ENCODE peak calls at places on chromosome 10, in nine cellular contexts. One of them, this sample, is unnamed.

GRCh38 chr10:102113261-102113955 is 6.8 kb downstream of the LDB1 start:
- DNase-seq in lower leg skin: peak; percentile 59
- DNase-seq in AG04450: no peak
- DNase-seq in esophagus squamous epithelium: no peak
- DNase-seq in cardiac fibroblast: no peak
- DNase-seq in stomach: no peak
- DNase-seq in foreskin keratinocyte: peak; percentile 82
- DNase-seq in neural crest cell: no peak
- DNase-seq in B cell: no peak
- DNase-seq in this sample: no peak

GRCh38 chr10:70084189-70084588 is 31.5 kb downstream of the MACROH2A2 start:
- DNase-seq in lower leg skin: no peak
- DNase-seq in AG04450: no peak
- DNase-seq in esophagus squamous epithelium: no peak
- DNase-seq in cardiac fibroblast: no peak
- DNase-seq in stomach: no peak
- DNase-seq in foreskin keratinocyte: no peak
- DNase-seq in neural crest cell: no peak
- DNase-seq in B cell: no peak
- DNase-seq in this sample: no peak

GRCh38 chr10:58278274-58278961 is 9.5 kb downstream of the CISD1 start:
- DNase-seq in lower leg skin: no peak
- DNase-seq in AG04450: no peak
- DNase-seq in esophagus squamous epithelium: no peak
- DNase-seq in cardiac fibroblast: no peak
- DNase-seq in stomach: no peak
- DNase-seq in foreskin keratinocyte: no peak
- DNase-seq in neural crest cell: no peak
- DNase-seq in B cell: no peak
- DNase-seq in this sample: no peak

GRCh38 chr10:46229144-46229563 is 57.6 kb upstream of the ANTXRL start:
- DNase-seq in lower leg skin: no peak
- DNase-seq in AG04450: no peak
- DNase-seq in esophagus squamous epithelium: no peak
- DNase-seq in cardiac fibroblast: peak; percentile 11
- DNase-seq in stomach: peak; percentile 13
- DNase-seq in foreskin keratinocyte: no peak
- DNase-seq in neural crest cell: peak; percentile 48
- DNase-seq in B cell: peak; percentile 33
- DNase-seq in this sample: peak; percentile 75

GRCh38 chr10:27742195-27742925 is 3.3 kb downstream of the MKX start:
- DNase-seq in lower leg skin: peak; percentile 62
- DNase-seq in AG04450: peak; percentile 68
- DNase-seq in esophagus squamous epithelium: no peak
- DNase-seq in cardiac fibroblast: peak; percentile 76
- DNase-seq in stomach: peak; percentile 86
- DNase-seq in foreskin keratinocyte: no peak
- DNase-seq in neural crest cell: peak; percentile 70
- DNase-seq in B cell: no peak
- DNase-seq in this sample: peak; percentile 95

GRCh38 chr10:4650572-4650971 is 175.4 kb upstream of the AKR1E2 start:
- DNase-seq in lower leg skin: peak; percentile 55
- DNase-seq in AG04450: no peak
- DNase-seq in esophagus squamous epithelium: no peak
- DNase-seq in cardiac fibroblast: peak; percentile 56
- DNase-seq in stomach: no peak
- DNase-seq in foreskin keratinocyte: no peak
- DNase-seq in neural crest cell: no peak
- DNase-seq in B cell: no peak
- DNase-seq in this sample: no peak

GRCh38 chr10:83908506-83908905 is 230.8 kb upstream of the GHITM start:
- DNase-seq in lower leg skin: no peak
- DNase-seq in AG04450: no peak
- DNase-seq in esophagus squamous epithelium: no peak
- DNase-seq in cardiac fibroblast: no peak
- DNase-seq in stomach: no peak
- DNase-seq in foreskin keratinocyte: no peak
- DNase-seq in neural crest cell: no peak
- DNase-seq in B cell: no peak
- DNase-seq in this sample: no peak

GRCh38 chr10:127012769-127013152 is 107.5 kb downstream of the DOCK1 start:
- DNase-seq in lower leg skin: peak; percentile 69
- DNase-seq in AG04450: no peak
- DNase-seq in esophagus squamous epithelium: no peak
- DNase-seq in cardiac fibroblast: no peak
- DNase-seq in stomach: peak; percentile 94
- DNase-seq in foreskin keratinocyte: peak; percentile 68
- DNase-seq in neural crest cell: no peak
- DNase-seq in B cell: no peak
- DNase-seq in this sample: no peak

GRCh38 chr10:99337261-99337905 is 8.2 kb downstream of the CNNM1 start:
- DNase-seq in lower leg skin: no peak
- DNase-seq in AG04450: no peak
- DNase-seq in esophagus squamous epithelium: no peak
- DNase-seq in cardiac fibroblast: no peak
- DNase-seq in stomach: no peak
- DNase-seq in foreskin keratinocyte: no peak
- DNase-seq in neural crest cell: no peak
- DNase-seq in B cell: no peak
- DNase-seq in this sample: no peak

GRCh38 chr10:72338180-72338579 is 16.5 kb downstream of the DNAJB12 start:
- DNase-seq in lower leg skin: no peak
- DNase-seq in AG04450: no peak
- DNase-seq in esophagus squamous epithelium: no peak
- DNase-seq in cardiac fibroblast: no peak
- DNase-seq in stomach: no peak
- DNase-seq in foreskin keratinocyte: no peak
- DNase-seq in neural crest cell: no peak
- DNase-seq in B cell: no peak
- DNase-seq in this sample: no peak

GRCh38 chr10:116728526-116729096 is 13.8 kb downstream of the HSPA12A start:
- DNase-seq in lower leg skin: no peak
- DNase-seq in AG04450: no peak
- DNase-seq in esophagus squamous epithelium: no peak
- DNase-seq in cardiac fibroblast: peak; percentile 32
- DNase-seq in stomach: no peak
- DNase-seq in foreskin keratinocyte: no peak
- DNase-seq in neural crest cell: no peak
- DNase-seq in B cell: no peak
- DNase-seq in this sample: no peak

GRCh38 chr10:132861884-132862461 is 76.0 kb upstream of the NKX6-2 start:
- DNase-seq in lower leg skin: no peak
- DNase-seq in AG04450: no peak
- DNase-seq in esophagus squamous epithelium: no peak
- DNase-seq in cardiac fibroblast: no peak
- DNase-seq in stomach: no peak
- DNase-seq in foreskin keratinocyte: no peak
- DNase-seq in neural crest cell: no peak
- DNase-seq in B cell: no peak
- DNase-seq in this sample: no peak

GRCh38 chr10:60282771-60283353 is 106.8 kb downstream of the ANK3 start:
- DNase-seq in lower leg skin: no peak
- DNase-seq in AG04450: no peak
- DNase-seq in esophagus squamous epithelium: no peak
- DNase-seq in cardiac fibroblast: peak; percentile 91
- DNase-seq in stomach: no peak
- DNase-seq in foreskin keratinocyte: peak; percentile 29
- DNase-seq in neural crest cell: no peak
- DNase-seq in B cell: peak; percentile 73
- DNase-seq in this sample: no peak

DNA sequence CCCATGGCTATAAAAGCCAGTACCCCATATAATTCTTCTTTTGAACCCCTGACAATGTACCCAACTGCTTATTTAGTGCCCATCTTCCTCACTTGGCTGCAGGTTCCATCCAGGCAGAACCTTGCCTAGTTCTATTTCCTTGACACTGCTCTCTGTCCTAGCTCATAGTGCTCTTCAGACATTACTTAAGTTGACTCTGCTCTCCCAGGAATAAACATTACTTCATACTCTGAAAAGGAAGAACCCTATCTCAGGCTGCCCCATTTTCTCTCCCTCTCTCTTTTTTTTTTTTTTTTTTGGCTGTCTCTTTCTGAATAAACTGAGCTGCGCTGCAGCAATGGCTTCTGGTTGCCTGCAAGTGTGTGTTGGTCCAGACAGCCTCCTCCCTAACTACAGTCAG is 21.0 kb downstream of the ACTA2 start:
- DNase-seq in lower leg skin: no peak
- DNase-seq in AG04450: no peak
- DNase-seq in esophagus squamous epithelium: no peak
- DNase-seq in cardiac fibroblast: peak; percentile 28
- DNase-seq in stomach: no peak
- DNase-seq in foreskin keratinocyte: no peak
- DNase-seq in neural crest cell: no peak
- DNase-seq in B cell: no peak
- DNase-seq in this sample: no peak
- TF ChIP-seq CTCF in lower leg skin: no peak
- TF ChIP-seq CTCF in AG04450: no peak
- TF ChIP-seq CTCF in esophagus squamous epithelium: no peak
- TF ChIP-seq CTCF in cardiac fibroblast: no peak
- TF ChIP-seq CTCF in stomach: no peak
- TF ChIP-seq CTCF in foreskin keratinocyte: no peak
- TF ChIP-seq CTCF in neural crest cell: no peak
- TF ChIP-seq CTCF in B cell: no peak
- TF ChIP-seq CTCF in this sample: no peak

DNA sequence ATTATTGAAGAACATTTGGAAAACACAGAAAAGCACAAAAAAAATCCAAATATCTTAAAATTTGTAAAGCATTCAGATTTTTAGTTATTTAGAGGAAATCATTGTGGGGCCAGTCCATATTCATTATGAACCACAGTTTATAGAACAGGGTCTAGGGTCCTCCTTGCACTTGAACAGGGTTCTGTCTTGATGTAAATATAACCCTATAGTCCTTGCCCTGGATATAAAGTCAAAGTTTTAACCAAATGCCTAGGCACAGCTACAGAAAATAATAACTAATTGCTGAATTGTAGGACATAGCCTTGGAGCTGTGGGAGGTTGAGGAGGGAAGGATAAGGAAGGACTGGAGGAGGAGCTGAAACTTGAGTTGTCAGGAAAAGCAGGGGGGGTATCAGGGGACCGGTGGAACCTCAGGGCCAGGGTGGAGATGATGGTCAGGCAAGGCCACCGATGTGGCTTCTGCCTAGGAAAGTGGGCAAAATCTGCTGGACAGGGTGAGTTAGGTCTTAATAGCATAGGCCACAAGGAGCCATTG is 25.7 kb downstream of the CASP7 start:
- DNase-seq in lower leg skin: no peak
- DNase-seq in AG04450: no peak
- DNase-seq in esophagus squamous epithelium: no peak
- DNase-seq in cardiac fibroblast: no peak
- DNase-seq in stomach: no peak
- DNase-seq in foreskin keratinocyte: no peak
- DNase-seq in neural crest cell: no peak
- DNase-seq in B cell: no peak
- DNase-seq in this sample: no peak
- TF ChIP-seq CTCF in lower leg skin: no peak
- TF ChIP-seq CTCF in AG04450: no peak
- TF ChIP-seq CTCF in esophagus squamous epithelium: no peak
- TF ChIP-seq CTCF in cardiac fibroblast: no peak
- TF ChIP-seq CTCF in stomach: no peak
- TF ChIP-seq CTCF in foreskin keratinocyte: no peak
- TF ChIP-seq CTCF in neural crest cell: no peak
- TF ChIP-seq CTCF in B cell: peak; percentile 25
- TF ChIP-seq CTCF in this sample: no peak

GRCh38 chr10:128855656-128856428 is 611.2 kb upstream of the MGMT start:
- DNase-seq in lower leg skin: no peak
- DNase-seq in AG04450: no peak
- DNase-seq in esophagus squamous epithelium: no peak
- DNase-seq in cardiac fibroblast: no peak
- DNase-seq in stomach: no peak
- DNase-seq in foreskin keratinocyte: no peak
- DNase-seq in neural crest cell: no peak
- DNase-seq in B cell: no peak
- DNase-seq in this sample: peak; percentile 49

GRCh38 chr10:128860574-128860973 is 606.5 kb upstream of the MGMT start:
- DNase-seq in lower leg skin: peak; percentile 7
- DNase-seq in AG04450: no peak
- DNase-seq in esophagus squamous epithelium: no peak
- DNase-seq in cardiac fibroblast: no peak
- DNase-seq in stomach: no peak
- DNase-seq in foreskin keratinocyte: no peak
- DNase-seq in neural crest cell: no peak
- DNase-seq in B cell: no peak
- DNase-seq in this sample: peak; percentile 60

GRCh38 chr10:128861018-128861565 is 605.9 kb upstream of the MGMT start:
- DNase-seq in lower leg skin: peak; percentile 5
- DNase-seq in AG04450: no peak
- DNase-seq in esophagus squamous epithelium: no peak
- DNase-seq in cardiac fibroblast: no peak
- DNase-seq in stomach: no peak
- DNase-seq in foreskin keratinocyte: no peak
- DNase-seq in neural crest cell: no peak
- DNase-seq in B cell: no peak
- DNase-seq in this sample: peak; percentile 75

GRCh38 chr10:128863411-128863810 is 603.6 kb upstream of the MGMT start:
- DNase-seq in lower leg skin: peak; percentile 12
- DNase-seq in AG04450: no peak
- DNase-seq in esophagus squamous epithelium: no peak
- DNase-seq in cardiac fibroblast: no peak
- DNase-seq in stomach: no peak
- DNase-seq in foreskin keratinocyte: no peak
- DNase-seq in neural crest cell: no peak
- DNase-seq in B cell: no peak
- DNase-seq in this sample: no peak

DNA sequence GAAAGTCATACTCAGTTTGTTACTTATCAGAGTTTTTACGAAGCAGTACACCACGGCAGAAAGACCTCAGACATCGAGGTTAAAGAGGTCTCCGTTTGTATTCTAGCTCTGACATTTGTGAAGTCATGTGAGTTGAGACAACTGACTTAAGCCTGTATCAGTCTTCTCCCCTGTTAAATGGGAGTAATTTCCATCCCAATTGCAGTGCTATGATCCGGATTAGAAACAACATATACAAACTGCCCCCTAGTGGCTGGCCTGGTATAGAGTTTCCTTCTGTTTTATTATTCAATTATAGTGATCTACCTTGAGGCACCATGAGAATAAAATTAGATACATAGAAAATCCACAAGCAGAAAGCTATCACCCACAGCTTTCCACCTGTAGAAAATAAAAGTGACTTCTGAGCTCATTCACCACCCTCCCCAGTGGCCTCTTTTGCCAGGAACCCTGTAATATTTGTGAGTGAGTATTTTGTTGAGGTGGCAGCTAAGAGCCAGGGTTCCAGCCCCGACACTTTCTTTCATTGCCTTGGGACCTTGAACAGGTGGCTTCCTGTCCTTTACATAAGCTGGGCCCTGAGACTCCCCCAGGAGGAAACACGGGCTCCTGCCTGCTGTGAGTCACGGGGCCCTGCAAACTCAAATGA is 607.2 kb upstream of the MGMT start:
- DNase-seq in lower leg skin: peak; percentile 15
- DNase-seq in AG04450: no peak
- DNase-seq in esophagus squamous epithelium: no peak
- DNase-seq in cardiac fibroblast: peak; percentile 14
- DNase-seq in stomach: peak; percentile 44
- DNase-seq in foreskin keratinocyte: no peak
- DNase-seq in neural crest cell: peak; percentile 40
- DNase-seq in B cell: no peak
- DNase-seq in this sample: no peak
- TF ChIP-seq CTCF in lower leg skin: no peak
- TF ChIP-seq CTCF in AG04450: no peak
- TF ChIP-seq CTCF in esophagus squamous epithelium: peak; percentile 32
- TF ChIP-seq CTCF in cardiac fibroblast: peak; percentile 30
- TF ChIP-seq CTCF in stomach: peak; percentile 65
- TF ChIP-seq CTCF in foreskin keratinocyte: peak; percentile 62
- TF ChIP-seq CTCF in neural crest cell: peak; percentile 73
- TF ChIP-seq CTCF in B cell: peak; percentile 40
- TF ChIP-seq CTCF in this sample: peak; percentile 20

GRCh38 chr10:90288403-90288933 is 569.4 kb downstream of the HTR7 start:
- DNase-seq in lower leg skin: no peak
- DNase-seq in AG04450: peak; percentile 30
- DNase-seq in esophagus squamous epithelium: no peak
- DNase-seq in cardiac fibroblast: peak; percentile 78
- DNase-seq in stomach: no peak
- DNase-seq in foreskin keratinocyte: no peak
- DNase-seq in neural crest cell: no peak
- DNase-seq in B cell: no peak
- DNase-seq in this sample: no peak
- TF ChIP-seq CTCF in lower leg skin: no peak
- TF ChIP-seq CTCF in AG04450: peak; percentile 68
- TF ChIP-seq CTCF in esophagus squamous epithelium: peak; percentile 24
- TF ChIP-seq CTCF in cardiac fibroblast: peak; percentile 42
- TF ChIP-seq CTCF in stomach: no peak
- TF ChIP-seq CTCF in foreskin keratinocyte: peak; percentile 70
- TF ChIP-seq CTCF in neural crest cell: no peak
- TF ChIP-seq CTCF in B cell: no peak
- TF ChIP-seq CTCF in this sample: peak; percentile 70

This sample was measured in osteocyte.